ENCODE peak calls at places on chromosomes 1 and 21, in ten cellular contexts. O is NCI-H1417; W is dermis blood vessel endothelial cell; J is amniotic stem cell; Q is psoas muscle; M is iPS DF 6.9; L is activated CD4-positive, alpha-beta T cell treated with anti-CD3 and anti-CD28 coated beads for 48 hours; R is DMS53; T is stimulated activated CD8-positive, alpha-beta memory T cell treated with anti-CD3 and anti-CD28 coated beads, Interleukin-2, amount 100 ng/mL, for 1 hour; P is HS-5. D is an unnamed sample.

GRCh38 chr1:232978827-232979226 is 28.4 kb downstream of the NTPCR start:
- DNase-seq in Q (no peak), W (no peak), T (no peak), J (no peak), O (no peak), M (no peak), L (no peak), R (no peak), P (no peak), D (no peak)

GRCh38 chr21:41961282-41961701 is 7.5 kb upstream of the C2CD2 start:
- DNase-seq in L (no peak), Q (no peak), J (no peak), T (no peak), M (no peak), O (no peak), W (peak), R (no peak), P (peak), D (no peak)

GRCh38 chr1:89462250-89462649 is 62.4 kb upstream of the LRRC8B start:
- DNase-seq in O (no peak), W (no peak), R (no peak), Q (no peak), P (no peak), J (no peak), M (no peak), L (no peak), T (no peak), D (no peak)

GRCh38 chr1:10508511-10508951 is 33.8 kb downstream of the PEX14 start:
- DNase-seq in Q (no peak), O (peak), P (no peak), T (no peak), R (peak), M (no peak), L (no peak), W (no peak), J (no peak), D (no peak)

GRCh38 chr1:54407957-54408700 is 1.9 kb upstream of the SSBP3 start:
- DNase-seq in M (no peak), O (no peak), T (no peak), R (peak), Q (no peak), J (peak), W (peak), P (peak), L (no peak), D (peak)

GRCh38 chr1:8463144-8463927 is 145.4 kb downstream of the SLC45A1 start:
- DNase-seq in J (peak), W (peak), O (peak), R (peak), L (no peak), T (no peak), Q (no peak), P (no peak), M (no peak), D (no peak)

GRCh38 chr1:55323760-55324159 is 108.6 kb upstream of the USP24 start:
- DNase-seq in R (no peak), T (no peak), O (no peak), P (no peak), J (no peak), L (no peak), W (no peak), M (no peak), Q (no peak), D (no peak)

GRCh38 chr21:36698160-36699025 is 522 bp upstream of the SIM2 start:
- DNase-seq in Q (no peak), R (peak), O (no peak), W (no peak), J (no peak), L (no peak), M (no peak), P (no peak), T (no peak), D (peak)

GRCh38 chr1:86104606-86105532 is 51.7 kb downstream of the COL24A1 start:
- DNase-seq in P (no peak), J (no peak), R (peak), W (no peak), L (no peak), T (no peak), O (peak), M (no peak), Q (no peak), D (no peak)

GRCh38 chr1:98931134-98931835 is 73.4 kb downstream of the PLPPR5 start:
- DNase-seq in R (no peak), W (no peak), T (no peak), J (no peak), P (no peak), O (no peak), Q (no peak), M (no peak), L (no peak), D (no peak)

GRCh38 chr1:31666290-31666963 is 21.8 kb upstream of the PEF1 start:
- DNase-seq in O (peak), J (no peak), L (no peak), M (no peak), R (peak), Q (no peak), W (no peak), P (no peak), T (no peak), D (no peak)